ENCODE peak calls at places on chromosomes 5 and 9, in four cellular contexts. R is MM.1S; T is Peyer's patch; J is effector memory CD4-positive, alpha-beta T cell. Q is an unnamed sample.

GRCh38 chr9:1005043-1005667 is 28.7 kb downstream of the DMRT3 start:
- DNase-seq in R (peak; percentile 86), T (peak; percentile 55), J (no peak), Q (no peak)

GRCh38 chr9:123451011-123451410 is 95.0 kb downstream of the CRB2 start:
- DNase-seq in R (no peak), T (no peak), J (no peak), Q (no peak)

GRCh38 chr9:37926737-37927590 is 23.0 kb upstream of the SLC25A51 start:
- DNase-seq in R (no peak), T (no peak), J (no peak), Q (no peak)

GRCh38 chr5:141878186-141878770 is at the start of gene PCDH1:
- DNase-seq in R (peak; percentile 62), T (no peak), J (no peak), Q (no peak)

GRCh38 chr9:77449177-77450092 is 198.7 kb downstream of the GNA14 start:
- DNase-seq in R (no peak), T (no peak), J (no peak), Q (no peak)

GRCh38 chr9:31824860-31825259 is 559.6 kb upstream of the ACO1 start:
- DNase-seq in R (no peak), T (no peak), J (no peak), Q (no peak)

GRCh38 chr5:122394313-122394712 is 82.3 kb downstream of the SNCAIP start:
- DNase-seq in R (no peak), T (no peak), J (no peak), Q (no peak)

GRCh38 chr9:136982232-136983051 is at the start of gene LCNL1:
- DNase-seq in R (no peak), T (no peak), J (no peak), Q (no peak)

GRCh38 chr9:70131296-70131695 is 87.6 kb downstream of the MAMDC2 start:
- DNase-seq in R (no peak), T (no peak), J (no peak), Q (no peak)

GRCh38 chr5:88690619-88691560 is 192.1 kb downstream of the MEF2C start:
- DNase-seq in R (peak; percentile 77), T (peak; percentile 86), J (peak; percentile 35), Q (peak; percentile 64)

GRCh38 chr5:68011801-68012200 is 203.8 kb upstream of the PIK3R1 start:
- DNase-seq in R (no peak), T (no peak), J (no peak), Q (no peak)

GRCh38 chr5:58245479-58245845 is 214.4 kb downstream of the PLK2 start:
- DNase-seq in R (no peak), T (no peak), J (no peak), Q (no peak)

GRCh38 chr5:115069087-115069968 is 100.4 kb downstream of the TRIM36 start:
- DNase-seq in R (peak; percentile 44), T (no peak), J (no peak), Q (no peak)

GRCh38 chr5:155878991-155879575 is 447.9 kb upstream of the SGCD start:
- DNase-seq in R (no peak), T (no peak), J (no peak), Q (no peak)

GRCh38 chr9:13939129-13939528 is 374.8 kb downstream of the NFIB start:
- DNase-seq in R (peak; percentile 7), T (no peak), J (no peak), Q (no peak)

GRCh38 chr5:153352685-153353219 is 137.7 kb upstream of the GRIA1 start:
- DNase-seq in R (peak; percentile 69), T (no peak), J (no peak), Q (no peak)

GRCh38 chr5:139904566-139905400 is 109.2 kb downstream of the PSD2 start:
- DNase-seq in R (no peak), T (peak; percentile 42), J (no peak), Q (no peak)

GRCh38 chr5:20367178-20367577 is 379.2 kb upstream of the CDH18 start:
- DNase-seq in R (no peak), T (no peak), J (no peak), Q (no peak)

GRCh38 chr5:14744296-14745187 is 80.0 kb downstream of the OTULIN start:
- DNase-seq in R (peak; percentile 36), T (no peak), J (no peak), Q (no peak)
- H3K36me3 ChIP-seq in R (no peaks in the 10 kb centered on the region), T (no peaks in the 10 kb centered on the region), J (peaks cover 65% of the 10 kb centered on the region), Q (peaks cover 24% of the 10 kb centered on the region)

DNA sequence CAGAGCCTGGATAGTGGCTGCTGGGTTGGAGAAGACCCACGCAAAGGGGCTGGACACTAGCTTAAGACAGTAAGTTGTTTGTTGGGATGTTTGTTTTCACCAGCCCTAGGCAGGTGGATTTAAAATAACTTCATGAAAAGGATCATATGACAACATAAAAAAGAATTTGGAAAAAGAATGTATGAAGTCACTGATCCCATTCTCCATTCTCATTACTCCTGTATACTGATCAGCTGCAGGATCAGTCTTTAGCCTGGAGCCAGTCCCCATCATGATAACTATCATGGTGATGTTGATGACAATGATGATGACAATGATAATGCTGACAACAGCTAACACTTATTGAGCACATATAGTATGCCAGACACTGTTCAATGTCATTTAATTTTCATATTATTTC is 92.1 kb upstream of the IFNE start:
- DNase-seq in R (no peak), T (no peak), J (no peak), Q (no peak)
- H3K4me1 ChIP-seq in R (no peaks in the 10 kb centered on the region), T (no peaks in the 10 kb centered on the region), J (peaks cover 4% of the 10 kb centered on the region), Q (peaks cover 33% of the 10 kb centered on the region)

GRCh38 chr9:130122465-130122864 is 49.7 kb upstream of the NCS1 start:
- DNase-seq in R (no peak), T (no peak), J (no peak), Q (no peak)
- H3K36me3 ChIP-seq in R (no peaks in the 10 kb centered on the region), T (no peaks in the 10 kb centered on the region), J (peaks cover 21% of the 10 kb centered on the region), Q (peaks cover 5% of the 10 kb centered on the region)

GRCh38 chr5:172692451-172692850 is 51.4 kb downstream of the NEURL1B start:
- DNase-seq in R (no peak), T (no peak), J (no peak), Q (no peak)

GRCh38 chr5:172690258-172691075 is 49.4 kb downstream of the NEURL1B start:
- DNase-seq in R (no peak), T (no peak), J (no peak), Q (no peak)

GRCh38 chr5:172692981-172693380 is 51.9 kb downstream of the NEURL1B start:
- DNase-seq in R (no peak), T (no peak), J (no peak), Q (no peak)

GRCh38 chr5:172689801-172690200 is 48.7 kb downstream of the NEURL1B start:
- DNase-seq in R (no peak), T (no peak), J (no peak), Q (no peak)

DNA sequence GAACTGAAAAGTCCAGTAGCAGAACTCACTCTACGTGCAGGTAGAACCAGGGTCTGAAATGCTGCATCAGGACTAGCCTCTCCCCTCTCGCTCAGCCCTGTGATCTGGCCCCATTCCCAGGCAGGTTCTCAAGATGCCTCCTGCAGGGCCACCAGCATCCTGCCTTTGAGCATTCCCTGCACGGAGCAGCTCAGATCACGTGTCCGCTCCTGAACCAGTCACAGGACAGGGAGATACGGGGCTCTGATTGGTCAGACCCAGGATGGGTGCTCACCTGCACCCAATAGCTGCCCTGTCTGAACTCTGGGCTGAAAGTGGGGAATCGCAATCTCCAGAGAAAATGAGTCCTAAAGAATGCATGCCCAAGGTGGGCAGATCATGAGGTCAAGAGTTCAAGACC is 50.8 kb downstream of the NEURL1B start:
- DNase-seq in R (no peak), T (no peak), J (no peak), Q (no peak)
- H3K4me1 ChIP-seq in R (no peaks in the 10 kb centered on the region), T (peaks cover 7% of the 10 kb centered on the region), J (peaks cover 3% of the 10 kb centered on the region), Q (peaks cover 15% of the 10 kb centered on the region)

DNA sequence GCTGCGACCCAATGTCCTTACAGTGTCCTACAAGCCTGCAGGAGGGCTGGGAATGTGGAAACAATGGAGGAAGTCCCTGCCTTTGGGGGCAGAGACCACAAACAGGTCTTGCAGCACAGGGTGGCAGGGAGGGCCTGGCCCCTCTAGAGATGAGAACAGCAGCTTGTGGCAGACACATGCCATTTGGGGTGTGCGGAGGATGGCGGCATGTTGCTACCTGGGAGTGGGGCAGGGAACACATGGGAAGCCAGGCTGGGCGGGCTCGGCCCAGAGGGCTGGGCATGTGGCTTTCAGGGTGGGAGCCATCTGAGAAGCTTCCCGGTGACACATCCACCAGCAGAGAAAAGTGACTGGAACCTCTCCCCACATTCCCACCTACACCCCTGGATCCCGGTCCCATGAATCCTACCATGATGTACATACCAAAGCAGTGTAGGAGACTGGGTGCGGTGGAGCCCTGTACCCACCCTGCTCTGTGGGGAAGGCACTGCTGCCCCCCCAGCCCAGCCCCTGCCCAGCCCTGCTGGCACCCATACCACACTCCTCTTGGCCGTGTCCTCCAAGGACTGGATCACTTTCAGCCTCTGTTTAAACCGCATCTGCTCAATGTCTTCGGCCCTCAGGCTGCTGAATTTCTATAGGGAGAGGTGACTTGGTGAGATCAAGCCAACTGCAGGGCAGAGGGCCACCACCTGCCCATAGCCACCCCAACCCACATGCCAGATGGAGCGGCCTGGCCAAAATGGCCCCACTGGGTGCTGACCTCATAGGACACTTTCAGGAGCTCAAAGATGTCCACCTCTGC is 13.9 kb upstream of the MRNIP start:
- DNase-seq in R (no peak), T (no peak), J (no peak), Q (no peak)
- H3K36me3 ChIP-seq in R (no peaks in the 10 kb centered on the region), T (no peaks in the 10 kb centered on the region), J (peaks cover 42% of the 10 kb centered on the region), Q (peaks cover 3% of the 10 kb centered on the region)

DNA sequence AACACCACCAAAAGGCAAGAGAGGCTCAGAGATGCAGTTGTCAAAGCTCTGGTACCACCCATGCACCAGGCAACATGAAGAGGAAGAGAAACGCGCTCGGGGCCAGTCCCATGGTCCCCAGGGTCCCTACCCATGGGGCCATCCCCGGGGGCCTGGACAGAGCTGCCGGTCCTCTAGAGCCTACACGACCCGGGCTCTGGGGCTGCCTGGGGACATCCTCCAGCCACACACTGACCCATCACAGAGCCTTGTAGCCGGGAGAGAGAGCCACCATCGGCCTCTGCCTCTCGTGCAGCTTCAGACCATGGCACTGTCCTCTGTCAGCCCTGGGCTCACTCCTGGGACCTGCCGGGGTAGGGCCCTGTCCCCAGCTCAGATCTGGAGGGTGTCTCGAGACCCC is 23.7 kb downstream of the VAV2 start:
- DNase-seq in R (no peak), T (no peak), J (no peak), Q (no peak)
- H3K4me1 ChIP-seq in R (no peaks in the 10 kb centered on the region), T (peaks cover 17% of the 10 kb centered on the region), J (no peaks in the 10 kb centered on the region), Q (no peaks in the 10 kb centered on the region)

DNA sequence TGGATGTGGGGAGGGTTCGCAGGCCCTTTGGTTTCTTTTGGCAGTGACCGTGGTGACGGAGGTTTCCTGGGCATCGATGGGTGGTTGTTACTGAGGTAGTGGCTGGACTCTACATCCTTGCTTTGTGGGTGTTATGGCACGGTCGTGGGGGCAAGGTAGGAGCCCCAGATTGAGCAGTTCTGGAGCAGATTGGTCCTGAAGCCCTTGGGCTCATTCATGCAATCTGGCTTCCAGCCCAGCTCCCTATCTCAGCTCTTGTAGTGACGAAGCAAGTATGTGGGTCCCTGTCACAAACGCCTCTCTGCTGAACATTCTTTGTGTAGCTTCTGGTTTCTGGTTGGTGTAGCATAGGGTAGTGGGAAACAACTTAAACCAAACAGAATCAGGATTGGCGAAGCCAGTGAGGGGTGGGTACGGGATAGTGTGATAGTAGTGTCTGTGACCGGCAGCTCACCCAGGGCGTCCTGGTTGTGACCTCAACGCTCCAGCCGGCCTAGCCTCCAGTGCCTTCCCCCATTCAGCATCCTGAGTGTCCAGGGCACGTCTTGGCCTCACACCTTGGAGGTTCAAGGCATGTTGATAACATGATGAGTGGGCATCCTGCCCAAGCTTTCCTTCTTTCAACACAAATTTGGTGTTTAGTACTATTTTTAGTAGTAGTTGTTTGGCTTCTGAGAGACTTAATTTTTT is 2.9 kb downstream of the NDUFS6 start:
- DNase-seq in R (no peak), T (no peak), J (no peak), Q (no peak)
- H3K36me3 ChIP-seq in R (peaks cover 21% of the 10 kb centered on the region), T (no peaks in the 10 kb centered on the region), J (peaks cover 61% of the 10 kb centered on the region), Q (peaks cover 47% of the 10 kb centered on the region)

GRCh38 chr9:93578844-93579243 is 2.5 kb downstream of the PHF2 start:
- DNase-seq in R (no peak), T (peak; percentile 31), J (no peak), Q (no peak)
- H3K4me1 ChIP-seq in R (peaks cover 6% of the 10 kb centered on the region), T (no peaks in the 10 kb centered on the region), J (peaks cover 23% of the 10 kb centered on the region), Q (peaks cover 21% of the 10 kb centered on the region)